ENCODE peak calls at places on chromosome 21, in five cellular contexts. K is tibial artery; Y is GM12891; E is activated CD4-positive, CD25-positive, alpha-beta regulatory T cell treated with anti-CD3 and anti-CD28 coated beads, Interleukin-2, amount 50 U/mL, for 72 hours; Q is CD8-positive, alpha-beta T cell. N is an unnamed sample.

GRCh38 chr21:28754127-28754611 is 238.5 kb downstream of the LTN1 start:
- DNase-seq in E (no peak), Y (no peak), Q (no peak), K (no peak), N (no peak)

GRCh38 chr21:44043613-44044012 is 31.5 kb downstream of the TRAPPC10 start:
- DNase-seq in Q (no peak), K (no peak), Y (no peak), E (no peak), N (no peak)

GRCh38 chr21:32978346-32979270 is 47.1 kb upstream of the OLIG2 start:
- DNase-seq in E (no peak), Q (no peak), K (no peak), Y (no peak), N (no peak)

GRCh38 chr21:31162827-31163226 is 124.6 kb upstream of the KRTAP19-8 start:
- DNase-seq in Q (no peak), E (no peak), K (no peak), Y (no peak), N (peak; percentile 32)

GRCh38 chr21:38219049-38219628 is 37.7 kb upstream of the KCNJ15 start:
- DNase-seq in Q (peak; percentile 13), Y (peak; percentile 18), K (peak; percentile 77), E (peak; percentile 56), N (peak; percentile 38)

GRCh38 chr21:44891631-44892031 is 18.1 kb upstream of the PTTG1IP start:
- DNase-seq in K (no peak), Q (no peak), E (no peak), Y (no peak), N (no peak)

GRCh38 chr21:32771134-32771523 is 426 bp downstream of the PAXBP1 start:
- DNase-seq in Q (no peak), K (peak; percentile 80), E (peak; percentile 68), Y (peak; percentile 47), N (peak; percentile 64)

GRCh38 chr21:46557919-46558392 is 46.9 kb downstream of the S100B start:
- DNase-seq in Q (no peak), Y (no peak), E (no peak), K (no peak), N (no peak)

GRCh38 chr21:45404726-45405270 is at the start of gene COL18A1:
- DNase-seq in K (peak; percentile 89), Y (peak; percentile 61), E (no peak), Q (no peak), N (peak; percentile 90)

GRCh38 chr21:36183144-36183795 is 26.6 kb downstream of the DOP1B start:
- DNase-seq in K (no peak), Y (no peak), Q (no peak), E (no peak), N (no peak)

GRCh38 chr21:45544449-45545235 is 2.4 kb upstream of the SLC19A1 start:
- DNase-seq in E (peak; percentile 25), Y (peak; percentile 6), Q (no peak), K (peak; percentile 62), N (no peak)

GRCh38 chr21:38982804-38983203 is 177.1 kb downstream of the ETS2 start:
- DNase-seq in Y (no peak), E (no peak), K (no peak), Q (no peak), N (no peak)

GRCh38 chr21:26982767-26983166 is 15.9 kb upstream of the ADAMTS5 start:
- DNase-seq in Y (no peak), K (no peak), E (no peak), Q (no peak), N (no peak)

GRCh38 chr21:29025328-29025713 is 853 bp downstream of the USP16 start:
- DNase-seq in Q (no peak), Y (no peak), K (no peak), E (no peak), N (no peak)